ENCODE peak calls at places on chromosomes 11 and 22, in five cellular contexts. One of them, this sample, is unnamed.
A peak's percentile ranks its signal among the peaks of the same experiment; 100 is the strongest.

GRCh38 chr11:2578006-2578933 is 121.5 kb downstream of the KCNQ1OT1 start:
- DNase-seq in astrocyte of the cerebellum: no peak
- DNase-seq in AG10803: no peak
- DNase-seq in CD4-positive, alpha-beta memory T cell: no peak
- DNase-seq in right lobe of liver: peak; percentile 37
- DNase-seq in this sample: no peak

GRCh38 chr11:29159552-29160465 is 857.0 kb downstream of the KCNA4 start:
- DNase-seq in astrocyte of the cerebellum: peak; percentile 67
- DNase-seq in AG10803: peak; percentile 73
- DNase-seq in CD4-positive, alpha-beta memory T cell: no peak
- DNase-seq in right lobe of liver: no peak
- DNase-seq in this sample: no peak

GRCh38 chr11:40393511-40393910 is 1065.9 kb downstream of the LRRC4C start:
- DNase-seq in astrocyte of the cerebellum: no peak
- DNase-seq in AG10803: no peak
- DNase-seq in CD4-positive, alpha-beta memory T cell: no peak
- DNase-seq in right lobe of liver: no peak
- DNase-seq in this sample: no peak

GRCh38 chr22:50599816-50600454 is 658 bp upstream of the MAPK8IP2 start:
- DNase-seq in astrocyte of the cerebellum: no peak
- DNase-seq in AG10803: no peak
- DNase-seq in CD4-positive, alpha-beta memory T cell: peak; percentile 62
- DNase-seq in right lobe of liver: no peak
- DNase-seq in this sample: no peak

GRCh38 chr11:35856756-35857155 is 87.1 kb upstream of the LDLRAD3 start:
- DNase-seq in astrocyte of the cerebellum: no peak
- DNase-seq in AG10803: no peak
- DNase-seq in CD4-positive, alpha-beta memory T cell: no peak
- DNase-seq in right lobe of liver: no peak
- DNase-seq in this sample: no peak

GRCh38 chr11:93655047-93655446 is 6.4 kb upstream of the CEP295 start:
- DNase-seq in astrocyte of the cerebellum: no peak
- DNase-seq in AG10803: no peak
- DNase-seq in CD4-positive, alpha-beta memory T cell: no peak
- DNase-seq in right lobe of liver: no peak
- DNase-seq in this sample: no peak

GRCh38 chr11:41954034-41954433 is 494.6 kb upstream of the LRRC4C start:
- DNase-seq in astrocyte of the cerebellum: peak; percentile 20
- DNase-seq in AG10803: peak; percentile 53
- DNase-seq in CD4-positive, alpha-beta memory T cell: no peak
- DNase-seq in right lobe of liver: no peak
- DNase-seq in this sample: peak; percentile 14

GRCh38 chr11:107808526-107808925 is 50.1 kb downstream of the SLC35F2 start:
- DNase-seq in astrocyte of the cerebellum: no peak
- DNase-seq in AG10803: no peak
- DNase-seq in CD4-positive, alpha-beta memory T cell: no peak
- DNase-seq in right lobe of liver: no peak
- DNase-seq in this sample: no peak

GRCh38 chr11:120181446-120181992 is 29.3 kb upstream of the OAF start:
- DNase-seq in astrocyte of the cerebellum: no peak
- DNase-seq in AG10803: no peak
- DNase-seq in CD4-positive, alpha-beta memory T cell: no peak
- DNase-seq in right lobe of liver: peak; percentile 33
- DNase-seq in this sample: no peak

GRCh38 chr11:88508558-88508807 is 170.9 kb upstream of the CTSC start:
- DNase-seq in astrocyte of the cerebellum: no peak
- DNase-seq in AG10803: no peak
- DNase-seq in CD4-positive, alpha-beta memory T cell: no peak
- DNase-seq in right lobe of liver: no peak
- DNase-seq in this sample: no peak

GRCh38 chr22:33723915-33724314 is 196.4 kb downstream of the LARGE1 start:
- DNase-seq in astrocyte of the cerebellum: no peak
- DNase-seq in AG10803: no peak
- DNase-seq in CD4-positive, alpha-beta memory T cell: no peak
- DNase-seq in right lobe of liver: no peak
- DNase-seq in this sample: no peak

GRCh38 chr11:75656044-75656726 is 12.7 kb downstream of the MAP6 start:
- DNase-seq in astrocyte of the cerebellum: no peak
- DNase-seq in AG10803: peak; percentile 48
- DNase-seq in CD4-positive, alpha-beta memory T cell: no peak
- DNase-seq in right lobe of liver: no peak
- DNase-seq in this sample: no peak

GRCh38 chr11:69637601-69637955 is 3.4 kb upstream of the CCND1 start:
- DNase-seq in astrocyte of the cerebellum: no peak
- DNase-seq in AG10803: no peak
- DNase-seq in CD4-positive, alpha-beta memory T cell: no peak
- DNase-seq in right lobe of liver: no peak
- DNase-seq in this sample: no peak

GRCh38 chr11:61485080-61485479 is 23.5 kb upstream of the LRRC10B start:
- DNase-seq in astrocyte of the cerebellum: no peak
- DNase-seq in AG10803: no peak
- DNase-seq in CD4-positive, alpha-beta memory T cell: no peak
- DNase-seq in right lobe of liver: no peak
- DNase-seq in this sample: no peak

GRCh38 chr11:11391796-11392195 is 38.7 kb upstream of the CSNK2A3 start:
- DNase-seq in astrocyte of the cerebellum: peak; percentile 86
- DNase-seq in AG10803: peak; percentile 77
- DNase-seq in CD4-positive, alpha-beta memory T cell: no peak
- DNase-seq in right lobe of liver: no peak
- DNase-seq in this sample: peak; percentile 82

GRCh38 chr11:70568504-70569172 is 170.3 kb downstream of the CTTN start:
- DNase-seq in astrocyte of the cerebellum: no peak
- DNase-seq in AG10803: peak; percentile 41
- DNase-seq in CD4-positive, alpha-beta memory T cell: no peak
- DNase-seq in right lobe of liver: no peak
- DNase-seq in this sample: no peak

GRCh38 chr22:50303848-50304527 is 3.5 kb downstream of the PLXNB2 start:
- DNase-seq in astrocyte of the cerebellum: no peak
- DNase-seq in AG10803: no peak
- DNase-seq in CD4-positive, alpha-beta memory T cell: no peak
- DNase-seq in right lobe of liver: peak; percentile 77
- DNase-seq in this sample: no peak

GRCh38 chr11:94809251-94809650 is 41.1 kb downstream of the AMOTL1 start:
- DNase-seq in astrocyte of the cerebellum: no peak
- DNase-seq in AG10803: peak; percentile 68
- DNase-seq in CD4-positive, alpha-beta memory T cell: no peak
- DNase-seq in right lobe of liver: no peak
- DNase-seq in this sample: no peak

GRCh38 chr11:107719557-107720304 is 7.9 kb upstream of the SLN start:
- DNase-seq in astrocyte of the cerebellum: no peak
- DNase-seq in AG10803: peak; percentile 24
- DNase-seq in CD4-positive, alpha-beta memory T cell: no peak
- DNase-seq in right lobe of liver: no peak
- DNase-seq in this sample: no peak

GRCh38 chr11:45754261-45754709 is 50.7 kb upstream of the SLC35C1 start:
- DNase-seq in astrocyte of the cerebellum: no peak
- DNase-seq in AG10803: no peak
- DNase-seq in CD4-positive, alpha-beta memory T cell: no peak
- DNase-seq in right lobe of liver: no peak
- DNase-seq in this sample: no peak

GRCh38 chr11:80593981-80594380 is 1153.2 kb upstream of the TENM4 start:
- DNase-seq in astrocyte of the cerebellum: peak; percentile 8
- DNase-seq in AG10803: peak; percentile 11
- DNase-seq in CD4-positive, alpha-beta memory T cell: no peak
- DNase-seq in right lobe of liver: no peak
- DNase-seq in this sample: peak; percentile 4

GRCh38 chr11:114179234-114179941 is 116.8 kb upstream of the NNMT start:
- DNase-seq in astrocyte of the cerebellum: peak; percentile 49
- DNase-seq in AG10803: no peak
- DNase-seq in CD4-positive, alpha-beta memory T cell: no peak
- DNase-seq in right lobe of liver: peak; percentile 88
- DNase-seq in this sample: no peak

GRCh38 chr11:131488208-131488607 is 117.8 kb downstream of the NTM start:
- DNase-seq in astrocyte of the cerebellum: no peak
- DNase-seq in AG10803: no peak
- DNase-seq in CD4-positive, alpha-beta memory T cell: no peak
- DNase-seq in right lobe of liver: peak; percentile 64
- DNase-seq in this sample: no peak

GRCh38 chr22:39428597-39429071 is 28.2 kb upstream of the MGAT3 start:
- DNase-seq in astrocyte of the cerebellum: peak; percentile 57
- DNase-seq in AG10803: no peak
- DNase-seq in CD4-positive, alpha-beta memory T cell: no peak
- DNase-seq in right lobe of liver: no peak
- DNase-seq in this sample: no peak

GRCh38 chr11:74050465-74050864 is 41.6 kb upstream of the UCP3 start:
- DNase-seq in astrocyte of the cerebellum: no peak
- DNase-seq in AG10803: peak; percentile 34
- DNase-seq in CD4-positive, alpha-beta memory T cell: no peak
- DNase-seq in right lobe of liver: no peak
- DNase-seq in this sample: no peak

GRCh38 chr11:74057251-74058151 is 48.6 kb upstream of the UCP3 start:
- DNase-seq in astrocyte of the cerebellum: peak; percentile 9
- DNase-seq in AG10803: peak; percentile 31
- DNase-seq in CD4-positive, alpha-beta memory T cell: no peak
- DNase-seq in right lobe of liver: no peak
- DNase-seq in this sample: no peak

DNA sequence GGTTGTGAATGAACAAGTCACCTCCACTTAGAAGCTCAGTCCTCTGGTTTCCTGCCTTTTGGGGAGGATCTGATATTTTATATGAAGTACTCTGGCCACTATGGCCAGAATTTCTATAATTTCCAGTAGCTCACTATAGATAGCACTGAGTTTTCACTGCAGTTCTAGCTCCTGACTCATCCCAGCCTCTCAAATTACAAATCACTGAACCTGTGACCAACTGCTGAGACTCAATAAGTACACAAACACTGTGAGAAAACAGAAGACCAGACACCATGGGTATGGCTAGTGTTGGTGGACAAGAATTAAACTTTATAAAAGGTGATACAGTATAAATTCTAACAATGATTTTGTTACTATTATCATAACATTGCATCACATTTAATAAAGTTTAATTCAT is 47.1 kb upstream of the UCP3 start:
- DNase-seq in astrocyte of the cerebellum: peak; percentile 27
- DNase-seq in AG10803: peak; percentile 34
- DNase-seq in CD4-positive, alpha-beta memory T cell: no peak
- DNase-seq in right lobe of liver: no peak
- DNase-seq in this sample: peak; percentile 28
- H3K4me3 ChIP-seq in astrocyte of the cerebellum: no peak overlapping the region
- H3K4me3 ChIP-seq in AG10803: no peak overlapping the region
- H3K4me3 ChIP-seq in CD4-positive, alpha-beta memory T cell: no peak overlapping the region
- H3K4me3 ChIP-seq in right lobe of liver: no peak overlapping the region
- H3K4me3 ChIP-seq in this sample: no peak overlapping the region

GRCh38 chr11:110711776-110712642 is at the start of gene ARHGAP20:
- DNase-seq in astrocyte of the cerebellum: no peak
- DNase-seq in AG10803: peak; percentile 33
- DNase-seq in CD4-positive, alpha-beta memory T cell: no peak
- DNase-seq in right lobe of liver: peak; percentile 83
- DNase-seq in this sample: no peak

GRCh38 chr11:110713469-110713776 is 1.2 kb upstream of the ARHGAP20 start:
- DNase-seq in astrocyte of the cerebellum: no peak
- DNase-seq in AG10803: no peak
- DNase-seq in CD4-positive, alpha-beta memory T cell: no peak
- DNase-seq in right lobe of liver: no peak
- DNase-seq in this sample: no peak

GRCh38 chr11:110712643-110713468 is 619 bp upstream of the ARHGAP20 start:
- DNase-seq in astrocyte of the cerebellum: peak; percentile 34
- DNase-seq in AG10803: peak; percentile 1
- DNase-seq in CD4-positive, alpha-beta memory T cell: no peak
- DNase-seq in right lobe of liver: peak; percentile 58
- DNase-seq in this sample: no peak

GRCh38 chr11:110710520-110711381 is 1.5 kb downstream of the ARHGAP20 start:
- DNase-seq in astrocyte of the cerebellum: no peak
- DNase-seq in AG10803: no peak
- DNase-seq in CD4-positive, alpha-beta memory T cell: no peak
- DNase-seq in right lobe of liver: peak; percentile 80
- DNase-seq in this sample: no peak

DNA sequence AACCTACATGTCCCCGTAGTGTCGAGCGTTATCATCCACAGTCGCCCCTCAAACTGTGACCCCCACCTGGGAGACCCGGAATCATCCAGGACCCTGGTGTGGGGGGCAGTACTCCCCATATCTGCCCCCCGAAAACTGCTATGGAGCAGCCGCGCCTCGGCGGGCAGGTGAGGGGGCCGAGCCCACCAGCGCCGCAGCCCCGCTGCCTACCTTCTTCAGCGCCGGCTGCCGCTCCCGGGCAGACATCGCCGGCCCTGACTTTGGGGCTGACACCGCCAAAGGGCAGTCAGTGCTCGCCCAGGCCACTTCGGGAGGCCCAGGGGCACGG is 825 bp downstream of the ARHGAP20 start:
- DNase-seq in astrocyte of the cerebellum: no peak
- DNase-seq in AG10803: no peak
- DNase-seq in CD4-positive, alpha-beta memory T cell: no peak
- DNase-seq in right lobe of liver: peak; percentile 40
- DNase-seq in this sample: no peak
- H3K4me3 ChIP-seq in astrocyte of the cerebellum: peak overlapping the region; percentile 68
- H3K4me3 ChIP-seq in AG10803: peak overlapping the region; percentile 44
- H3K4me3 ChIP-seq in CD4-positive, alpha-beta memory T cell: no peak overlapping the region
- H3K4me3 ChIP-seq in right lobe of liver: peak overlapping the region; percentile 61
- H3K4me3 ChIP-seq in this sample: peak overlapping the region; percentile 41

GRCh38 chr11:126127284-126127845 is 64.7 kb upstream of the CDON start:
- DNase-seq in astrocyte of the cerebellum: no peak
- DNase-seq in AG10803: no peak
- DNase-seq in CD4-positive, alpha-beta memory T cell: no peak
- DNase-seq in right lobe of liver: no peak
- DNase-seq in this sample: no peak

GRCh38 chr11:126129681-126130671 is 67.3 kb upstream of the CDON start:
- DNase-seq in astrocyte of the cerebellum: no peak
- DNase-seq in AG10803: no peak
- DNase-seq in CD4-positive, alpha-beta memory T cell: no peak
- DNase-seq in right lobe of liver: no peak
- DNase-seq in this sample: no peak

GRCh38 chr11:126124284-126124683 is 61.6 kb upstream of the CDON start:
- DNase-seq in astrocyte of the cerebellum: no peak
- DNase-seq in AG10803: no peak
- DNase-seq in CD4-positive, alpha-beta memory T cell: no peak
- DNase-seq in right lobe of liver: no peak
- DNase-seq in this sample: no peak

GRCh38 chr11:126123686-126124085 is 61.0 kb upstream of the CDON start:
- DNase-seq in astrocyte of the cerebellum: no peak
- DNase-seq in AG10803: peak; percentile 63
- DNase-seq in CD4-positive, alpha-beta memory T cell: no peak
- DNase-seq in right lobe of liver: no peak
- DNase-seq in this sample: no peak

GRCh38 chr11:126127898-126128297 is 65.2 kb upstream of the CDON start:
- DNase-seq in astrocyte of the cerebellum: no peak
- DNase-seq in AG10803: no peak
- DNase-seq in CD4-positive, alpha-beta memory T cell: no peak
- DNase-seq in right lobe of liver: no peak
- DNase-seq in this sample: no peak
- H3K4me3 ChIP-seq in astrocyte of the cerebellum: no peak overlapping the region
- H3K4me3 ChIP-seq in AG10803: no peak overlapping the region
- H3K4me3 ChIP-seq in CD4-positive, alpha-beta memory T cell: no peak overlapping the region
- H3K4me3 ChIP-seq in right lobe of liver: no peak overlapping the region
- H3K4me3 ChIP-seq in this sample: no peak overlapping the region

DNA sequence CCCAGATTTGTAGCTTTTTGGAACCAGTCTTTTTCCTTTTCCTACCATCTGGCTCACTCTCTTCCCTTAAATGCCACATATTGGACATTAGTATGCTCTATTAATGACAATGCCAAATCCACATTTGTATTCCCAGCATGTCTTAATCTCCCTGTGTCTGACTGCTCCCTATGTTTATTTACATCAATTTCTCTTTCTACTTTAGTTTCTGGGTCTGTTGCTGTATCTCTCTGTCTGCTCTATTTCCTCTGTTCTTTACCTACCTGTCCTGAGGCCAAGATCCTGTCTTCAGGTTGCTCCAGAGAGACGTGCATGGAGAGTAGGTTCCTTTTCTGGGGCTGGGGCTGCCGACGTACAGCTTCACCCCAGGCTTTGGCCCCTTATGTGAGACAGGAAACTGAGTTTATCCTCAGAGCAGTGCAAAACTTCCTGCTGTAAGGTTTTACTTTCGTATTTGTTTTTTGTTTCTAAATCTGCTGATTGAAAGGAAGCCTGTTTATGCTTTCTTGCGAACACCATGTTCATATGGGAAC is 25.6 kb downstream of the OR2AG2 start:
- DNase-seq in astrocyte of the cerebellum: no peak
- DNase-seq in AG10803: no peak
- DNase-seq in CD4-positive, alpha-beta memory T cell: peak; percentile 56
- DNase-seq in right lobe of liver: no peak
- DNase-seq in this sample: no peak
- H3K4me3 ChIP-seq in astrocyte of the cerebellum: no peak overlapping the region
- H3K4me3 ChIP-seq in AG10803: no peak overlapping the region
- H3K4me3 ChIP-seq in CD4-positive, alpha-beta memory T cell: peak overlapping the region; percentile 60
- H3K4me3 ChIP-seq in right lobe of liver: peak overlapping the region; percentile 23
- H3K4me3 ChIP-seq in this sample: no peak overlapping the region

This sample was measured in kidney epithelial cell.